ENCODE peak calls at places on chromosomes 6 and 20, in seven cellular contexts. J is RWPE2; T is PC-3; V is aorta; C is central memory CD8-positive, alpha-beta T cell; E is Right ventricle myocardium superior; X is omental fat pad. P is an unnamed sample.
A peak's percentile ranks its signal among the peaks of the same experiment; 100 is the strongest.

GRCh38 chr20:50690562-50690978 is 772 bp downstream of the RIPOR3 start:
- ATAC-seq in J (no peak), T (no peak), V (peak; percentile 28), C (no peak), E (peak; percentile 10), X (no peak), P (no peak)

GRCh38 chr6:41548098-41548840 is 2.1 kb downstream of the FOXP4 start:
- ATAC-seq in J (no peak), T (no peak), V (no peak), C (peak; percentile 8), E (no peak), X (no peak), P (no peak)

GRCh38 chr20:10367921-10368701 is 65.9 kb downstream of the MKKS start:
- ATAC-seq in J (no peak), T (no peak), V (no peak), C (no peak), E (no peak), X (no peak), P (no peak)

GRCh38 chr6:137848672-137849071 is 18.4 kb upstream of the TNFAIP3 start:
- ATAC-seq in J (no peak), T (no peak), V (no peak), C (no peak), E (no peak), X (no peak), P (no peak)

GRCh38 chr6:11534561-11534960 is 3.0 kb upstream of the TMEM170B start:
- ATAC-seq in J (no peak), T (no peak), V (no peak), C (no peak), E (no peak), X (no peak), P (no peak)

GRCh38 chr6:70708448-70708847 is 40.8 kb downstream of the SMAP1 start:
- ATAC-seq in J (no peak), T (no peak), V (no peak), C (no peak), E (no peak), X (no peak), P (no peak)

GRCh38 chr20:59850018-59850641 is 83.3 kb downstream of the SYCP2 start:
- ATAC-seq in J (peak; percentile 15), T (peak; percentile 5), V (no peak), C (no peak), E (peak; percentile 61), X (no peak), P (no peak)

GRCh38 chr6:153790881-153791473 is 248.1 kb upstream of the OPRM1 start:
- ATAC-seq in J (no peak), T (no peak), V (peak; percentile 37), C (no peak), E (no peak), X (peak; percentile 18), P (no peak)

GRCh38 chr20:19757487-19757972 is 528 bp upstream of the RIN2 start:
- ATAC-seq in J (peak; percentile 66), T (peak; percentile 49), V (peak; percentile 93), C (no peak), E (peak; percentile 79), X (peak; percentile 81), P (peak; percentile 91)

GRCh38 chr6:28424163-28424562 is 19.1 kb downstream of the ZSCAN23 start:
- ATAC-seq in J (peak; percentile 51), T (peak; percentile 75), V (no peak), C (no peak), E (no peak), X (no peak), P (no peak)

GRCh38 chr6:26296857-26297648 is 67.9 kb upstream of the BTN3A2 start:
- ATAC-seq in J (peak; percentile 61), T (peak; percentile 71), V (no peak), C (no peak), E (no peak), X (no peak), P (no peak)

GRCh38 chr20:63028461-63028921 is 21.7 kb upstream of the BHLHE23 start:
- ATAC-seq in J (no peak), T (no peak), V (no peak), C (no peak), E (no peak), X (no peak), P (no peak)

GRCh38 chr6:19268117-19268516 is 569.1 kb upstream of the ID4 start:
- ATAC-seq in J (peak; percentile 49), T (peak; percentile 94), V (no peak), C (no peak), E (no peak), X (no peak), P (no peak)

GRCh38 chr6:43276180-43277082 is 21.6 kb upstream of the SLC22A7 start:
- ATAC-seq in J (no peak), T (no peak), V (no peak), C (peak; percentile 56), E (no peak), X (no peak), P (no peak)

GRCh38 chr20:35254448-35254999 is 23.4 kb downstream of the MMP24OS start:
- ATAC-seq in J (no peak), T (no peak), V (peak; percentile 84), C (no peak), E (no peak), X (peak; percentile 52), P (peak; percentile 66)

GRCh38 chr6:36907781-36908180 is 22.0 kb downstream of the C6orf89 start:
- ATAC-seq in J (no peak), T (no peak), V (peak; percentile 76), C (no peak), E (peak; percentile 86), X (no peak), P (peak; percentile 88)

GRCh38 chr6:131112252-131112651 is 23.0 kb upstream of the AKAP7 start:
- ATAC-seq in J (no peak), T (peak; percentile 46), V (no peak), C (no peak), E (no peak), X (no peak), P (no peak)

GRCh38 chr6:128483472-128484135 is 36.8 kb downstream of the PTPRK start:
- ATAC-seq in J (no peak), T (no peak), V (no peak), C (no peak), E (no peak), X (no peak), P (no peak)

GRCh38 chr20:46951840-46952497 is 57.3 kb downstream of the EYA2 start:
- ATAC-seq in J (no peak), T (no peak), V (peak; percentile 33), C (no peak), E (no peak), X (no peak), P (no peak)

GRCh38 chr6:37279366-37280134 is 21.6 kb upstream of the TMEM217 start:
- ATAC-seq in J (no peak), T (no peak), V (peak; percentile 57), C (no peak), E (peak; percentile 78), X (no peak), P (peak; percentile 71)

GRCh38 chr6:158042245-158042798 is 60.7 kb downstream of the SYNJ2 start:
- ATAC-seq in J (peak; percentile 72), T (peak; percentile 45), V (peak; percentile 58), C (no peak), E (peak; percentile 66), X (peak; percentile 42), P (peak; percentile 60)

GRCh38 chr20:49786671-49787370 is 25.8 kb upstream of the SLC9A8 start:
- ATAC-seq in J (peak; percentile 33), T (peak; percentile 57), V (no peak), C (no peak), E (no peak), X (no peak), P (no peak)

GRCh38 chr6:56787209-56787608 is 144.5 kb upstream of the DST start:
- ATAC-seq in J (no peak), T (no peak), V (no peak), C (no peak), E (no peak), X (no peak), P (no peak)

GRCh38 chr6:36227379-36228344 is 31.1 kb downstream of the BRPF3 start:
- ATAC-seq in J (peak; percentile 56), T (no peak), V (no peak), C (no peak), E (no peak), X (no peak), P (no peak)

P was measured in gastroesophageal sphincter.